ENCODE peak calls at places on chromosomes 1 and 21, in eight cellular contexts. N, E, L, K, R, S, C and P are unnamed samples.

GRCh38 chr1:155071701-155072100 is 6.9 kb upstream of the EFNA3 start:
- DNase-seq in K (no peak), C (no peak), L (no peak), R (peak; percentile 72), N (peak; percentile 76), E (peak; percentile 66), S (no peak), P (no peak)

GRCh38 chr1:33387512-33388079 is 43.3 kb downstream of the PHC2 start:
- DNase-seq in N (no peak), K (no peak), C (peak; percentile 37), L (no peak), E (no peak), S (no peak), R (no peak), P (no peak)

GRCh38 chr1:58515794-58516401 is 30.6 kb downstream of the OMA1 start:
- DNase-seq in C (peak; percentile 61), L (peak; percentile 38), R (no peak), N (peak; percentile 50), E (peak; percentile 73), S (peak; percentile 43), K (no peak), P (no peak)

GRCh38 chr21:41065539-41065938 is 102.4 kb upstream of the BACE2 start:
- DNase-seq in S (no peak), L (no peak), R (no peak), E (no peak), C (no peak), K (no peak), N (no peak), P (no peak)

GRCh38 chr21:33642896-33643657 is 776 bp downstream of the ITSN1 start:
- DNase-seq in L (peak; percentile 51), C (no peak), K (peak; percentile 71), R (peak; percentile 89), E (peak; percentile 69), S (peak; percentile 17), N (no peak), P (peak; percentile 70)

GRCh38 chr1:236103646-236104218 is 38.6 kb upstream of the GPR137B start:
- DNase-seq in C (no peak), L (peak; percentile 65), S (peak; percentile 51), N (peak; percentile 65), R (no peak), K (no peak), E (no peak), P (peak; percentile 73)

GRCh38 chr1:177230228-177231016 is 59.7 kb downstream of the BRINP2 start:
- DNase-seq in L (no peak), C (no peak), S (no peak), E (no peak), N (no peak), K (no peak), R (no peak), P (no peak)

GRCh38 chr1:34361781-34362357 is 185.2 kb downstream of the C1orf94 start:
- DNase-seq in S (no peak), C (no peak), N (no peak), E (no peak), L (no peak), R (no peak), K (no peak), P (no peak)

GRCh38 chr1:246571953-246572352 is 5.7 kb downstream of the CNST start:
- DNase-seq in C (no peak), E (no peak), L (no peak), R (no peak), K (no peak), S (no peak), N (no peak), P (no peak)

GRCh38 chr1:66168467-66168887 is 365.5 kb upstream of the SGIP1 start:
- DNase-seq in S (no peak), E (no peak), L (no peak), K (no peak), C (no peak), N (no peak), R (no peak), P (no peak)

DNA sequence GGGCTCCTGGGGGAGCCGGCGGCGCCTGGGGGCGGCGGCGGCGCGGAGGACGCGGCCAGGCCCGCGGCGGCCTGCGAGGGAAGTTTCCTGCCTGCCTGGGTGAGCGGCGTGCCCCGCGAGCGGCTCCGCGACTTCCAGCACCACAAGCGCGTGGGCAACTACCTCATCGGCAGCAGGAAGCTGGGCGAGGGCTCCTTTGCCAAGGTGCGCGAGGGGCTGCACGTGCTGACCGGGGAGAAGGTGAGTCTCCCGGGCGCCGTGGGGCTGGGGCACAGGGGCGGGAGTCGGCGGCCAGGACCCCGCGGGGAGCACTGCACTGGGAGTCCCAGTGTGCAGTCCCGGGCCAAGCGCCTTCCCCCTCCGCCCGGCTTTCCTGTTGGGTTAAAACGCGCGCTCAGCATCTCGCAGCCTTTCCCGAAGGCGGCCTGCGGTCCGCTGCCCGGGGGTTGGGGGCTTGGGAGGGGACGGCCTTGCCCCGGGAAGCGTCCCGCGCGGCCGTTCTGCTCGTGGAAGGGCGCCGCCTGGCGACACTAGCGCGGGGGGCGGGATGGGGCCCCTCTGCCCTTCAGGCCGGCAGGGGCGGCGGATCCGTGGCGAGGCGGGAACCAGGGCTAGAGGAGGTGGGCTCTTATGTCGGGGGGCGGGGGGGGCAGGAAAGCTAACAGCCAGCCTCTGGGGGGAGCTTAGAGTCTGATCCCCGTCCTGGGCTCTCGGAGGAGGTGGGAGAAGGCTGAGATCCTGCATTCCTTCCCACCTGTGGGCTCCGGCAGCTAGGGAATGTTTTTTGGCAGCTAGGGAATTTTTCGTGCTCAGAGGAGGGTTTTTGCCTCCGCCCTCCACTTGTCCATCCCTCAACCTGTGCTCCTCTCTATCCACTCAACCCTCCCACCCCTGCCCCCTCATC is 1.1 kb downstream of the HUNK start:
- DNase-seq in S (no peak), N (peak; percentile 62), K (no peak), L (peak; percentile 80), C (no peak), E (peak; percentile 72), R (peak; percentile 78), P (no peak)
- H3K27me3 ChIP-seq in S (peaks cover 46% of the 10 kb centered on the region), N (no peaks in the 10 kb centered on the region), K (peaks cover 58% of the 10 kb centered on the region), L (peaks cover 2% of the 10 kb centered on the region), C (peaks cover 20% of the 10 kb centered on the region), E (peaks cover 21% of the 10 kb centered on the region), R (peaks cover 37% of the 10 kb centered on the region), P (peaks cover 4% of the 10 kb centered on the region)

GRCh38 chr1:31593770-31594632 is 17.7 kb downstream of the TINAGL1 start:
- DNase-seq in S (peak; percentile 82), C (peak; percentile 85), R (peak; percentile 88), N (peak; percentile 61), K (peak; percentile 88), L (peak; percentile 85), E (peak; percentile 87), P (no peak)
- H3K27me3 ChIP-seq in S (no peaks in the 10 kb centered on the region), C (no peaks in the 10 kb centered on the region), R (peaks cover under 1% of the 10 kb centered on the region), N (peaks cover 63% of the 10 kb centered on the region), K (no peaks in the 10 kb centered on the region), L (no peaks in the 10 kb centered on the region), E (no peaks in the 10 kb centered on the region), P (no peaks in the 10 kb centered on the region)

GRCh38 chr1:4131734-4132133 is 231.7 kb upstream of the C1orf174 start:
- DNase-seq in E (no peak), L (no peak), N (no peak), K (no peak), C (no peak), R (no peak), S (no peak), P (no peak)
- H3K27me3 ChIP-seq in E (peaks cover 23% of the 10 kb centered on the region), L (no peaks in the 10 kb centered on the region), N (peaks cover 12% of the 10 kb centered on the region), K (peaks cover 31% of the 10 kb centered on the region), C (peaks cover 87% of the 10 kb centered on the region), R (no peaks in the 10 kb centered on the region), S (peaks cover 18% of the 10 kb centered on the region), P (no peaks in the 10 kb centered on the region)

GRCh38 chr1:46483597-46483996 is 6.0 kb upstream of the DMBX1 start:
- DNase-seq in L (no peak), S (no peak), N (no peak), C (no peak), R (peak; percentile 38), E (no peak), K (no peak), P (no peak)

GRCh38 chr1:46480959-46481646 is 8.5 kb upstream of the DMBX1 start:
- DNase-seq in K (no peak), S (no peak), R (peak; percentile 61), C (no peak), L (no peak), N (no peak), E (no peak), P (no peak)

GRCh38 chr1:46484783-46485490 is 4.7 kb upstream of the DMBX1 start:
- DNase-seq in S (no peak), C (no peak), K (no peak), R (peak; percentile 45), E (no peak), L (no peak), N (no peak), P (no peak)

GRCh38 chr1:46479744-46480350 is 9.8 kb upstream of the DMBX1 start:
- DNase-seq in K (no peak), C (no peak), S (no peak), R (peak; percentile 41), E (no peak), L (no peak), N (no peak), P (no peak)

GRCh38 chr1:46481961-46482360 is 7.7 kb upstream of the DMBX1 start:
- DNase-seq in N (no peak), S (no peak), C (no peak), K (no peak), E (no peak), L (no peak), R (peak; percentile 12), P (no peak)
- H3K27me3 ChIP-seq in N (peaks cover 98% of the 10 kb centered on the region), S (peaks cover 83% of the 10 kb centered on the region), C (no peaks in the 10 kb centered on the region), K (peaks cover 83% of the 10 kb centered on the region), E (peaks cover 38% of the 10 kb centered on the region), L (no peaks in the 10 kb centered on the region), R (peaks cover 13% of the 10 kb centered on the region), P (no peaks in the 10 kb centered on the region)

GRCh38 chr1:2023187-2023586 is 4.0 kb downstream of the GABRD start:
- DNase-seq in S (no peak), N (no peak), E (no peak), L (no peak), C (no peak), R (no peak), K (no peak), P (no peak)
- H3K27me3 ChIP-seq in S (peaks cover 49% of the 10 kb centered on the region), N (peaks cover 78% of the 10 kb centered on the region), E (peaks cover 69% of the 10 kb centered on the region), L (no peaks in the 10 kb centered on the region), C (peaks cover 83% of the 10 kb centered on the region), R (peaks cover 30% of the 10 kb centered on the region), K (peaks cover 86% of the 10 kb centered on the region), P (peaks cover 25% of the 10 kb centered on the region)

DNA sequence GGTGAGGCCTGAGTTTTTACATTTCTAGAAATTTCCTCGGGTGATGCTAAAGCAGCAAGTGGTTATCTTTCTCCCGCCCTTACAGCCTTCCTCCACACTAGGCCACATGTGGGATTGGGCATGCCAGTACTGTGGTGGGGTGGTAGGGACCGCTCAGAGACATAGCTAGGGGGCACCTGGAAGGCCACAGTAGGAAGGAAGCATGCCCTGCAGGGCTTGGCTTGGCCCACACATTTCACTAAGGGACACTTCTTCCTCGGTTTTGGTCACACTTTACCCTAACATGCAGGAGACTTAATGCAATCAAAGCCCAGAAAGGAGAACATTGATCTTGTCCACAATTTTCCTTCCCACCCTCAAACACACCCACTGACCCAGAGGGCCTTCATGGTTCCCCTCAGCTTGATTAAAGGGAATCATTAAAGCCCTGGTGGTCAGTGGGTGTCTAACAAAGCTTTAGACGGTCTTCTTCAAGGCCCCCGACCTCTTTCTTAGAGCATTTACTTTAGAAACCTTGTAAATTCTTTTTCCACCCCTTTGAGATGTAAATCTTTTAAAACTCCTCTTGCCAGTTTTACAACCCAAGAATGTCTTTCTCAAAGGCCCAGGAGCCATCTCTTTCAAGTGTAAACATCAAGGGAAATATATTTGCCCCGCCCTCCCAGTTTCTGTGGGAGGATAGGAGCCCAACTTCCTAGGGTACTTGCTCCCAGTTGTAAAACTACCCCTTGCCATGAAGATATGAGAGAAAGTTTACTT is 246.4 kb upstream of the PTBP2 start:
- DNase-seq in E (no peak), L (peak; percentile 3), K (no peak), C (peak; percentile 24), N (no peak), R (no peak), S (no peak), P (no peak)
- H3K27me3 ChIP-seq in E (no peaks in the 10 kb centered on the region), L (no peaks in the 10 kb centered on the region), K (no peaks in the 10 kb centered on the region), C (no peaks in the 10 kb centered on the region), N (no peaks in the 10 kb centered on the region), R (no peaks in the 10 kb centered on the region), S (no peaks in the 10 kb centered on the region), P (no peaks in the 10 kb centered on the region)